ENCODE peak calls at places on chromosomes 12 and 14, in six cellular contexts. S, I, U, P, K and T are unnamed samples.

GRCh38 chr12:24561882-24562760 is 386.8 kb downstream of the BCAT1 start:
- DNase-seq in S (peak; percentile 82), I (peak; percentile 13), U (no peak), P (no peak), K (peak; percentile 88), T (peak; percentile 3)

GRCh38 chr12:50579757-50580267 is 75.0 kb downstream of the DIP2B start:
- DNase-seq in S (no peak), I (peak; percentile 46), U (no peak), P (no peak), K (no peak), T (peak; percentile 91)

GRCh38 chr12:118058881-118059644 is 1.9 kb downstream of the WSB2 start:
- DNase-seq in S (no peak), I (no peak), U (no peak), P (no peak), K (no peak), T (peak; percentile 34)

GRCh38 chr12:75476076-75476475 is 4.5 kb upstream of the GLIPR1 start:
- DNase-seq in S (no peak), I (no peak), U (no peak), P (no peak), K (no peak), T (no peak)

GRCh38 chr12:78929075-78929418 is 64.5 kb downstream of the SYT1 start:
- DNase-seq in S (no peak), I (no peak), U (no peak), P (no peak), K (no peak), T (peak; percentile 69)

GRCh38 chr14:104297313-104297704 is 158.9 kb downstream of the KIF26A start:
- DNase-seq in S (peak; percentile 21), I (no peak), U (no peak), P (no peak), K (no peak), T (no peak)

GRCh38 chr12:54035561-54036377 is 2.9 kb downstream of the HOXC5 start:
- DNase-seq in S (no peak), I (no peak), U (no peak), P (no peak), K (peak; percentile 4), T (no peak)

GRCh38 chr14:96803958-96804357 is 6.8 kb downstream of the VRK1 start:
- DNase-seq in S (no peak), I (no peak), U (no peak), P (no peak), K (no peak), T (no peak)

GRCh38 chr14:57182760-57183503 is 85.8 kb downstream of the EXOC5 start:
- DNase-seq in S (no peak), I (no peak), U (no peak), P (no peak), K (peak; percentile 74), T (peak; percentile 13)

GRCh38 chr12:26226629-26227375 is 31.4 kb downstream of the SSPN start:
- DNase-seq in S (no peak), I (peak; percentile 15), U (no peak), P (no peak), K (peak; percentile 84), T (peak; percentile 63)

GRCh38 chr14:25396128-25396527 is 346.2 kb upstream of the STXBP6 start:
- DNase-seq in S (no peak), I (no peak), U (no peak), P (no peak), K (no peak), T (no peak)

GRCh38 chr14:68890173-68890931 is 88.8 kb downstream of the ACTN1 start:
- DNase-seq in S (no peak), I (no peak), U (no peak), P (no peak), K (no peak), T (no peak)
- H3K36me3 ChIP-seq in S (peaks cover 93% of the 10 kb centered on the region), I (no peaks in the 10 kb centered on the region), U (peaks cover 39% of the 10 kb centered on the region), P (peaks cover 57% of the 10 kb centered on the region), K (peaks cover 35% of the 10 kb centered on the region), T (peaks cover 45% of the 10 kb centered on the region)

DNA sequence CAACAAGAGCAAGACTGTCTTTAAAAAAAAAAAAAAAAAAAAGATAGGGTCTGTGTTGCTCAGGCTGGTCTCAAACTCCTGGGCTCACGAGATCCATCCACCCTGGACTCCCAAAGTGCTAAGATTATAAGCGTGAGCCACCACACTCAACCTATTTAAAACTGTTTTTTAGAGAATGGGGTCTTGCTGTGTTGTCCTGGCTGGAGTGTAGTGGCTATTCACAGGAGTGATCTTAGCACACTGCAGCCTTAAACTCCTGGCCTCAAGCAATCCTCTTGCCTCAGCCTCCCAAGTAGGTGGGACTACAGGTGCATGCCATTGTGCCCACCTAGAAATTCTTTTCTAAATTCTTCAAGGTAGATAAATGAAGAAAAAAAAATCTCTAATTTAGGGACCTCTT is 7.6 kb downstream of the COQ10A start:
- DNase-seq in S (no peak), I (no peak), U (no peak), P (no peak), K (no peak), T (no peak)
- H3K36me3 ChIP-seq in S (peaks cover 100% of the 10 kb centered on the region), I (peaks cover 31% of the 10 kb centered on the region), U (peaks cover 76% of the 10 kb centered on the region), P (peaks cover 62% of the 10 kb centered on the region), K (peaks cover 47% of the 10 kb centered on the region), T (peaks cover 26% of the 10 kb centered on the region)

GRCh38 chr12:132067182-132067581 is 76.9 kb downstream of the DDX51 start:
- DNase-seq in S (no peak), I (no peak), U (no peak), P (no peak), K (no peak), T (no peak)
- H3K36me3 ChIP-seq in S (peaks cover 97% of the 10 kb centered on the region), I (peaks cover 26% of the 10 kb centered on the region), U (peaks cover 54% of the 10 kb centered on the region), P (peaks cover 38% of the 10 kb centered on the region), K (peaks cover 11% of the 10 kb centered on the region), T (peaks cover 34% of the 10 kb centered on the region)

DNA sequence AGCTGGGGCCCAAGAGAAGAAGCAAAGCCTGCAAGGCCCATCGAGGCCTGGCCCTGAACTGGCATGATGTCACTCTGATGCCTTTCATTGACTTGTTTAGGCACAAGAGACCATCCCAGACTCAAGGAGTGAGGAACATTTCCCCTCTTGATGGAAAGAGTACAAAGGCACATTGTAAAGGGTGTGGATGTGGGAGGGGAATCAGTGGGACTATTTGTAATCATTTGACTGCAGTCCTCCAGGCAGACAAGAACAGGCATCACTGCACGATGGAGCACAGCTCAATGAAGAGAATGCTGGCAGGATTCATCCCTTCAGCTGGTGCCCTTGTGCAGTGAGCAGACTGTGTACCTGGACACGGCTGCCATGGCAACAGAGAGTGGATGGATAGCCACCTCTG is 87.9 kb downstream of the LGMN start:
- DNase-seq in S (no peak), I (no peak), U (no peak), P (no peak), K (no peak), T (no peak)
- H3K36me3 ChIP-seq in S (peaks cover 54% of the 10 kb centered on the region), I (peaks cover 14% of the 10 kb centered on the region), U (peaks cover 72% of the 10 kb centered on the region), P (no peaks in the 10 kb centered on the region), K (no peaks in the 10 kb centered on the region), T (no peaks in the 10 kb centered on the region)

GRCh38 chr14:100903672-100904185 is at the start of gene RTL1:
- DNase-seq in S (no peak), I (no peak), U (no peak), P (no peak), K (no peak), T (no peak)

GRCh38 chr14:100907240-100907639 is 3.7 kb upstream of the RTL1 start:
- DNase-seq in S (no peak), I (no peak), U (no peak), P (no peak), K (no peak), T (no peak)

GRCh38 chr14:100904307-100905019 is 941 bp upstream of the RTL1 start:
- DNase-seq in S (peak; percentile 30), I (no peak), U (no peak), P (no peak), K (peak; percentile 88), T (no peak)

GRCh38 chr14:100905166-100905565 is 1.6 kb upstream of the RTL1 start:
- DNase-seq in S (no peak), I (no peak), U (no peak), P (no peak), K (no peak), T (no peak)

DNA sequence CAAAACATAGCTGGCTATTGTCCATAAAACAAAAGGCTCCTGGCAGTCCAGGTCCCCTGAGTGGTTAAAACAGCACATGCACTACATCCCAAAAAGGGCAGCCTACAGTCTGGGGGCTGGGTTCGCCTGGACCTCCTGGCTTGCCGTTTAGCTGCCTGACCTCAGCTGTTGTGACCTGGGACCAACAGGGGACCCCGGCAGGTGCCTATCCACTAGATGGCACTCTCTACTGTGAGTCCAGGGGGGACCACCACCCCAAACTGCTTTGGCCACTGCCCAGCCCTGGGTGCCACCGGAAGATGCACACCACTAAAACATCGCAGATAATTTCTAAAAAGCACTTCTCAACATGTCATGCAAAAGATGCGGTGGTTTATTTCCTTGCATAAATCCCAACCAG is 2.9 kb upstream of the RTL1 start:
- DNase-seq in S (peak; percentile 35), I (no peak), U (no peak), P (no peak), K (peak; percentile 70), T (no peak)
- H3K36me3 ChIP-seq in S (no peaks in the 10 kb centered on the region), I (no peaks in the 10 kb centered on the region), U (no peaks in the 10 kb centered on the region), P (no peaks in the 10 kb centered on the region), K (no peaks in the 10 kb centered on the region), T (no peaks in the 10 kb centered on the region)

DNA sequence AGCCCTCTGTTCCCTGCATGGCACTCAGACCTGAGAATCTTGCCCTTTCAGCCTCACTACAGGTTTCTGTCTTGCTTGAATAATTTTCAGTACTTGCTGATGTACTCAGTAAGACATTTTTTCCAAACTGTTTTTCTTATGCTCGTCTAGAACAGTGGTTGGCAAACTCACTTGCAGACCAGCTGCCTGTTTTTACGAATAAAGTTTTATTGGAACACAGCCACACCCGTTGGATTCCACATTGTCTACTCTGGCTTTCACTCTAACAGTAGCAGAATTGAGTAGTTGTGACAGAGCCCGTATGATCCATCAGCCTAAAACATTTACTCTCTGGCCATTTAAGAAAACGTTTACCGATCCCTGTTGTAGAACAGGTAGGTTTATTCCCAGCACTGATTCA is 72.8 kb downstream of the FOXN4 start:
- DNase-seq in S (no peak), I (no peak), U (no peak), P (no peak), K (no peak), T (no peak)
- H3K36me3 ChIP-seq in S (peaks cover 94% of the 10 kb centered on the region), I (no peaks in the 10 kb centered on the region), U (peaks cover 35% of the 10 kb centered on the region), P (peaks cover 28% of the 10 kb centered on the region), K (peaks cover 4% of the 10 kb centered on the region), T (no peaks in the 10 kb centered on the region)

GRCh38 chr12:14424545-14424944 is 59.1 kb downstream of the ATF7IP start:
- DNase-seq in S (no peak), I (no peak), U (no peak), P (no peak), K (no peak), T (no peak)

GRCh38 chr12:14430394-14430986 is 65.0 kb downstream of the ATF7IP start:
- DNase-seq in S (no peak), I (no peak), U (no peak), P (no peak), K (no peak), T (no peak)

GRCh38 chr12:14431990-14432389 is 66.5 kb downstream of the ATF7IP start:
- DNase-seq in S (no peak), I (no peak), U (no peak), P (no peak), K (no peak), T (no peak)

GRCh38 chr12:14422516-14423230 is 57.2 kb downstream of the ATF7IP start:
- DNase-seq in S (no peak), I (no peak), U (no peak), P (no peak), K (no peak), T (peak; percentile 79)

DNA sequence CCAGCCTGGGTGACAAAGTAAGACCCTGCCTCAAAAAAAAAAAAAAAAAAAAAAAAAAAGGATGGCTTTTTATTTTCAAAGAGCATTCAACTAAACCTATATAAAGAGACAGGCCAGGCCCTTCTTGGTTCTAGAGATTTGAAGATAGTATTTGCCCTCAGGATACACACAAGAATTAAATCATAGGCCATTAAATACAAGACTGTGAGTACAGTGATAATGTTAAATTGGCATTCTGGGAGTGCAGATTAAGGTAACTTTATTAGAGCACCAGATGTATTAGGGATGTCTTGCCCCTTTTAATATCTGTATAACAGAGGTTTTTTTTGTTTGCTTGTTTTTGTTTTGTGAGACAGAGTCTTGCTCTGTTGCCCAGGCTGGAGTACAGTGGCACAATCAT is 61.3 kb downstream of the ATF7IP start:
- DNase-seq in S (no peak), I (no peak), U (no peak), P (no peak), K (no peak), T (no peak)
- H3K36me3 ChIP-seq in S (peaks cover 28% of the 10 kb centered on the region), I (peaks cover 6% of the 10 kb centered on the region), U (peaks cover 68% of the 10 kb centered on the region), P (peaks cover 14% of the 10 kb centered on the region), K (peaks cover 22% of the 10 kb centered on the region), T (peaks cover 6% of the 10 kb centered on the region)